ENCODE peak calls at places on chromosomes 11 and 22, in five cellular contexts. One of them, this sample, is unnamed.

GRCh38 chr11:64970731-64971151 is 1.2 kb downstream of the MAJIN start:
- DNase-seq in aorta: no peak
- DNase-seq in ovary: no peak
- DNase-seq in MM.1S: no peak
- DNase-seq in uterus: no peak
- DNase-seq in this sample: peak; percentile 45

GRCh38 chr11:48900131-48900800 is 83.4 kb downstream of the TRIM51G start:
- DNase-seq in aorta: peak; percentile 33
- DNase-seq in ovary: peak; percentile 4
- DNase-seq in MM.1S: no peak
- DNase-seq in uterus: peak; percentile 6
- DNase-seq in this sample: no peak

GRCh38 chr11:116696381-116696941 is 76.3 kb downstream of the BUD13 start:
- DNase-seq in aorta: no peak
- DNase-seq in ovary: no peak
- DNase-seq in MM.1S: no peak
- DNase-seq in uterus: peak; percentile 7
- DNase-seq in this sample: no peak

GRCh38 chr11:7657306-7658025 is 15.8 kb downstream of the CYB5R2 start:
- DNase-seq in aorta: peak; percentile 67
- DNase-seq in ovary: peak; percentile 47
- DNase-seq in MM.1S: peak; percentile 49
- DNase-seq in uterus: peak; percentile 52
- DNase-seq in this sample: peak; percentile 7

GRCh38 chr11:64028398-64029115 is 7.2 kb upstream of the FLRT1 start:
- DNase-seq in aorta: no peak
- DNase-seq in ovary: no peak
- DNase-seq in MM.1S: no peak
- DNase-seq in uterus: no peak
- DNase-seq in this sample: no peak

GRCh38 chr11:80886684-80887083 is 1445.9 kb upstream of the TENM4 start:
- DNase-seq in aorta: no peak
- DNase-seq in ovary: no peak
- DNase-seq in MM.1S: no peak
- DNase-seq in uterus: no peak
- DNase-seq in this sample: no peak

GRCh38 chr22:19117111-19117512 is 5.1 kb downstream of the DGCR2 start:
- DNase-seq in aorta: no peak
- DNase-seq in ovary: no peak
- DNase-seq in MM.1S: no peak
- DNase-seq in uterus: no peak
- DNase-seq in this sample: peak; percentile 33

GRCh38 chr11:31958086-31958735 is 132.7 kb upstream of the RCN1 start:
- DNase-seq in aorta: peak; percentile 58
- DNase-seq in ovary: peak; percentile 32
- DNase-seq in MM.1S: peak; percentile 74
- DNase-seq in uterus: no peak
- DNase-seq in this sample: peak; percentile 55

GRCh38 chr11:67255864-67256263 is 10.4 kb upstream of the GRK2 start:
- DNase-seq in aorta: no peak
- DNase-seq in ovary: no peak
- DNase-seq in MM.1S: no peak
- DNase-seq in uterus: no peak
- DNase-seq in this sample: no peak

GRCh38 chr11:208177-208916 is 839 bp downstream of the RIC8A start:
- DNase-seq in aorta: peak; percentile 91
- DNase-seq in ovary: peak; percentile 85
- DNase-seq in MM.1S: peak; percentile 87
- DNase-seq in uterus: peak; percentile 76
- DNase-seq in this sample: peak; percentile 85

GRCh38 chr22:17732251-17732854 is 41.9 kb downstream of the BID start:
- DNase-seq in aorta: no peak
- DNase-seq in ovary: no peak
- DNase-seq in MM.1S: no peak
- DNase-seq in uterus: no peak
- DNase-seq in this sample: no peak

GRCh38 chr11:36617543-36617942 is 19.5 kb upstream of the RAG2 start:
- DNase-seq in aorta: no peak
- DNase-seq in ovary: no peak
- DNase-seq in MM.1S: no peak
- DNase-seq in uterus: no peak
- DNase-seq in this sample: no peak
- H3K27ac ChIP-seq in aorta: no peak overlapping the region
- H3K27ac ChIP-seq in ovary: no peak overlapping the region
- H3K27ac ChIP-seq in MM.1S: no peak overlapping the region
- H3K27ac ChIP-seq in uterus: no peak overlapping the region
- H3K27ac ChIP-seq in this sample: no peak overlapping the region

DNA sequence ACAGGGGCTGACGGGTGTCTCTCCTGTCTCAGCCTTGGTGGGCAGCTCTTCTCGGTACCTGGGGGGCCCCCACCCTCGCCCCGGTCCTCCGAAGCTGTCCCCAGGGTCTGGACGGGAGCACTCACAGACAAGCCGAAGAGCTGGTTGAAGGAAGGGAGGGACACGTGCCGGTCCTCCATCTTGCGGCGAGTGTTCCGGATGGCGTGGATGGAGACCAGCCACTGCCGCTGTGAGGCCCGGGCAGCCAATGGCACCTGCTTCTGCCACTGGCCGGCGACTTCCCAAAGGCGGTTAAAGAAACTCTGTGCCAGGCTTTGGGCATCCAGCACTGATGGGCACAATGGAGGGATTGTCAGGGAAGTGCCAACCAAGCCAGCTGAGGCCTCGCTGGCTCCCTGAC is 18.7 kb downstream of the PPM1F start:
- DNase-seq in aorta: no peak
- DNase-seq in ovary: peak; percentile 23
- DNase-seq in MM.1S: no peak
- DNase-seq in uterus: no peak
- DNase-seq in this sample: no peak
- H3K27ac ChIP-seq in aorta: no peak overlapping the region
- H3K27ac ChIP-seq in ovary: no peak overlapping the region
- H3K27ac ChIP-seq in MM.1S: no peak overlapping the region
- H3K27ac ChIP-seq in uterus: no peak overlapping the region
- H3K27ac ChIP-seq in this sample: no peak overlapping the region

GRCh38 chr11:45142241-45142885 is 4.1 kb upstream of the PRDM11 start:
- DNase-seq in aorta: no peak
- DNase-seq in ovary: no peak
- DNase-seq in MM.1S: no peak
- DNase-seq in uterus: peak; percentile 51
- DNase-seq in this sample: no peak
- H3K27ac ChIP-seq in aorta: no peak overlapping the region
- H3K27ac ChIP-seq in ovary: no peak overlapping the region
- H3K27ac ChIP-seq in MM.1S: no peak overlapping the region
- H3K27ac ChIP-seq in uterus: no peak overlapping the region
- H3K27ac ChIP-seq in this sample: no peak overlapping the region

GRCh38 chr11:61827573-61828378 is at the start of gene FADS2:
- DNase-seq in aorta: peak; percentile 98
- DNase-seq in ovary: peak; percentile 89
- DNase-seq in MM.1S: no peak
- DNase-seq in uterus: peak; percentile 95
- DNase-seq in this sample: no peak
- H3K27ac ChIP-seq in aorta: peak within 1 kb of the TSS; percentile 88
- H3K27ac ChIP-seq in ovary: peak within 1 kb of the TSS; percentile 71
- H3K27ac ChIP-seq in MM.1S: no peak within 1 kb of the TSS
- H3K27ac ChIP-seq in uterus: peak within 1 kb of the TSS; percentile 83
- H3K27ac ChIP-seq in this sample: no peak within 1 kb of the TSS

GRCh38 chr11:114183041-114183511 is 113.1 kb upstream of the NNMT start:
- DNase-seq in aorta: no peak
- DNase-seq in ovary: peak; percentile 50
- DNase-seq in MM.1S: no peak
- DNase-seq in uterus: peak; percentile 65
- DNase-seq in this sample: peak; percentile 44

GRCh38 chr11:114182471-114182968 is 113.7 kb upstream of the NNMT start:
- DNase-seq in aorta: no peak
- DNase-seq in ovary: no peak
- DNase-seq in MM.1S: no peak
- DNase-seq in uterus: no peak
- DNase-seq in this sample: no peak

GRCh38 chr11:114187173-114187572 is 109.0 kb upstream of the NNMT start:
- DNase-seq in aorta: no peak
- DNase-seq in ovary: no peak
- DNase-seq in MM.1S: peak; percentile 91
- DNase-seq in uterus: no peak
- DNase-seq in this sample: no peak

GRCh38 chr11:114188851-114189570 is 107.2 kb upstream of the NNMT start:
- DNase-seq in aorta: no peak
- DNase-seq in ovary: no peak
- DNase-seq in MM.1S: no peak
- DNase-seq in uterus: no peak
- DNase-seq in this sample: no peak

GRCh38 chr11:114185436-114185835 is 110.8 kb upstream of the NNMT start:
- DNase-seq in aorta: no peak
- DNase-seq in ovary: no peak
- DNase-seq in MM.1S: no peak
- DNase-seq in uterus: no peak
- DNase-seq in this sample: no peak
- H3K27ac ChIP-seq in aorta: no peak overlapping the region
- H3K27ac ChIP-seq in ovary: no peak overlapping the region
- H3K27ac ChIP-seq in MM.1S: no peak overlapping the region
- H3K27ac ChIP-seq in uterus: peak overlapping the region; percentile 97
- H3K27ac ChIP-seq in this sample: no peak overlapping the region

DNA sequence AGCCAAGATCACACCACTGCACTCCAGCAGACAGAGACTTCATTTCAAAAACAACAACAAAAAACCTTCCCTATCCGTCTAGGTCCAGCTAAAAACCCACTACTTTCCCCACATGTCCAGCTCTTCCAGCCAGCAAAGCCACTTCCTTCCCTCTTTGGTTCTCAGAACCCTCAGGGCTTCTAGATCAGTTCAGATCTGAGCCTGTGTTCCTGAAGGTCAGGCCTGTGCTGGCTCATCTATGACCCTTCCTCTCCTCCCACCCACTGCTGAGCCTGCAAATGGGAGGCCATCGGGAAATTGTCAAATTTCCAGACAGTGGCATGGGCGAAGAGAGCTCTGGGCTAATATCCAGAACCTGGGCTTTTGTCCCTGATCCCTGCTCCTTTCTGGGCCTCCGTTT is 37.8 kb downstream of the SLCO2B1 start:
- DNase-seq in aorta: peak; percentile 46
- DNase-seq in ovary: no peak
- DNase-seq in MM.1S: no peak
- DNase-seq in uterus: no peak
- DNase-seq in this sample: no peak
- H3K27ac ChIP-seq in aorta: no peak overlapping the region
- H3K27ac ChIP-seq in ovary: no peak overlapping the region
- H3K27ac ChIP-seq in MM.1S: no peak overlapping the region
- H3K27ac ChIP-seq in uterus: no peak overlapping the region
- H3K27ac ChIP-seq in this sample: no peak overlapping the region

GRCh38 chr11:46695345-46696211 is 4.8 kb downstream of the ARHGAP1 start:
- DNase-seq in aorta: no peak
- DNase-seq in ovary: no peak
- DNase-seq in MM.1S: no peak
- DNase-seq in uterus: no peak
- DNase-seq in this sample: no peak

GRCh38 chr11:46698597-46698996 is 1.8 kb downstream of the ARHGAP1 start:
- DNase-seq in aorta: no peak
- DNase-seq in ovary: no peak
- DNase-seq in MM.1S: no peak
- DNase-seq in uterus: no peak
- DNase-seq in this sample: no peak

GRCh38 chr11:46697303-46697702 is 3.1 kb downstream of the ARHGAP1 start:
- DNase-seq in aorta: peak; percentile 75
- DNase-seq in ovary: no peak
- DNase-seq in MM.1S: no peak
- DNase-seq in uterus: no peak
- DNase-seq in this sample: no peak

GRCh38 chr11:46696212-46696558 is 4.2 kb downstream of the ARHGAP1 start:
- DNase-seq in aorta: peak; percentile 73
- DNase-seq in ovary: no peak
- DNase-seq in MM.1S: no peak
- DNase-seq in uterus: no peak
- DNase-seq in this sample: no peak

GRCh38 chr11:46697723-46698122 is 2.7 kb downstream of the ARHGAP1 start:
- DNase-seq in aorta: no peak
- DNase-seq in ovary: no peak
- DNase-seq in MM.1S: no peak
- DNase-seq in uterus: no peak
- DNase-seq in this sample: no peak
- H3K27ac ChIP-seq in aorta: peak overlapping the region; percentile 62
- H3K27ac ChIP-seq in ovary: no peak overlapping the region
- H3K27ac ChIP-seq in MM.1S: no peak overlapping the region
- H3K27ac ChIP-seq in uterus: peak overlapping the region; percentile 25
- H3K27ac ChIP-seq in this sample: peak overlapping the region; percentile 8

This sample was measured in CD4-positive, CD25-positive, alpha-beta regulatory T cell.